ENCODE peak calls at places on chromosomes 6 and 20, in four cellular contexts. One of them, this sample, is unnamed.

GRCh38 chr6:18640754-18641153 is 253.6 kb downstream of the RNF144B start:
- DNase-seq in DMS 273 treated with DMSO at 0.1 percent for 48 hours: no peak
- DNase-seq in GM06990: no peak
- DNase-seq in aorta: no peak
- DNase-seq in this sample: no peak

GRCh38 chr20:49543071-49543857 is 24.7 kb downstream of the PTGIS start:
- DNase-seq in DMS 273 treated with DMSO at 0.1 percent for 48 hours: no peak
- DNase-seq in GM06990: no peak
- DNase-seq in aorta: no peak
- DNase-seq in this sample: no peak

GRCh38 chr6:123547216-123547978 is 89.4 kb downstream of the TRDN start:
- DNase-seq in DMS 273 treated with DMSO at 0.1 percent for 48 hours: no peak
- DNase-seq in GM06990: no peak
- DNase-seq in aorta: no peak
- DNase-seq in this sample: no peak

GRCh38 chr6:8644306-8644705 is 209.0 kb upstream of the SLC35B3 start:
- DNase-seq in DMS 273 treated with DMSO at 0.1 percent for 48 hours: no peak
- DNase-seq in GM06990: no peak
- DNase-seq in aorta: no peak
- DNase-seq in this sample: no peak

GRCh38 chr6:106642476-106642875 is 13.1 kb downstream of the QRSL1 start:
- DNase-seq in DMS 273 treated with DMSO at 0.1 percent for 48 hours: no peak
- DNase-seq in GM06990: no peak
- DNase-seq in aorta: no peak
- DNase-seq in this sample: no peak

GRCh38 chr6:168030881-168031280 is 33.4 kb downstream of the KIF25 start:
- DNase-seq in DMS 273 treated with DMSO at 0.1 percent for 48 hours: no peak
- DNase-seq in GM06990: no peak
- DNase-seq in aorta: no peak
- DNase-seq in this sample: no peak

GRCh38 chr6:32255212-32256153 is 31.6 kb upstream of the NOTCH4 start:
- DNase-seq in DMS 273 treated with DMSO at 0.1 percent for 48 hours: no peak
- DNase-seq in GM06990: peak; percentile 52
- DNase-seq in aorta: peak; percentile 90
- DNase-seq in this sample: peak; percentile 68

GRCh38 chr6:129502261-129502660 is 207.7 kb downstream of the ARHGAP18 start:
- DNase-seq in DMS 273 treated with DMSO at 0.1 percent for 48 hours: no peak
- DNase-seq in GM06990: no peak
- DNase-seq in aorta: no peak
- DNase-seq in this sample: no peak

GRCh38 chr20:51340451-51340840 is 202.1 kb downstream of the NFATC2 start:
- DNase-seq in DMS 273 treated with DMSO at 0.1 percent for 48 hours: no peak
- DNase-seq in GM06990: no peak
- DNase-seq in aorta: no peak
- DNase-seq in this sample: no peak

GRCh38 chr6:139594333-139594965 is 220.0 kb upstream of the CITED2 start:
- DNase-seq in DMS 273 treated with DMSO at 0.1 percent for 48 hours: no peak
- DNase-seq in GM06990: no peak
- DNase-seq in aorta: no peak
- DNase-seq in this sample: no peak

GRCh38 chr6:1771324-1771723 is 161.6 kb downstream of the FOXC1 start:
- DNase-seq in DMS 273 treated with DMSO at 0.1 percent for 48 hours: no peak
- DNase-seq in GM06990: no peak
- DNase-seq in aorta: no peak
- DNase-seq in this sample: no peak

GRCh38 chr20:8385247-8385646 is 253.2 kb downstream of the PLCB1 start:
- DNase-seq in DMS 273 treated with DMSO at 0.1 percent for 48 hours: peak; percentile 78
- DNase-seq in GM06990: no peak
- DNase-seq in aorta: no peak
- DNase-seq in this sample: no peak

GRCh38 chr20:6604179-6604578 is 163.3 kb upstream of the BMP2 start:
- DNase-seq in DMS 273 treated with DMSO at 0.1 percent for 48 hours: no peak
- DNase-seq in GM06990: no peak
- DNase-seq in aorta: no peak
- DNase-seq in this sample: no peak

GRCh38 chr6:52361347-52361944 is 505 bp upstream of the PAQR8 start:
- DNase-seq in DMS 273 treated with DMSO at 0.1 percent for 48 hours: no peak
- DNase-seq in GM06990: peak; percentile 32
- DNase-seq in aorta: no peak
- DNase-seq in this sample: peak; percentile 49

GRCh38 chr20:46626799-46627198 is 24.5 kb downstream of the SLC13A3 start:
- DNase-seq in DMS 273 treated with DMSO at 0.1 percent for 48 hours: no peak
- DNase-seq in GM06990: no peak
- DNase-seq in aorta: no peak
- DNase-seq in this sample: no peak

GRCh38 chr20:33299111-33299603 is 16.1 kb downstream of the BPIFB1 start:
- DNase-seq in DMS 273 treated with DMSO at 0.1 percent for 48 hours: peak; percentile 26
- DNase-seq in GM06990: peak; percentile 59
- DNase-seq in aorta: peak; percentile 88
- DNase-seq in this sample: peak; percentile 76

GRCh38 chr6:129661478-129662405 is 48.2 kb downstream of the ARHGAP18 start:
- DNase-seq in DMS 273 treated with DMSO at 0.1 percent for 48 hours: no peak
- DNase-seq in GM06990: peak; percentile 32
- DNase-seq in aorta: no peak
- DNase-seq in this sample: no peak

GRCh38 chr6:41343641-41344187 is 8.3 kb downstream of the NCR2 start:
- DNase-seq in DMS 273 treated with DMSO at 0.1 percent for 48 hours: no peak
- DNase-seq in GM06990: no peak
- DNase-seq in aorta: no peak
- DNase-seq in this sample: no peak

GRCh38 chr6:109308018-109308492 is 74.2 kb downstream of the CD164 start:
- DNase-seq in DMS 273 treated with DMSO at 0.1 percent for 48 hours: no peak
- DNase-seq in GM06990: no peak
- DNase-seq in aorta: peak; percentile 86
- DNase-seq in this sample: peak; percentile 55

GRCh38 chr6:118812972-118813371 is 81.0 kb upstream of the ASF1A start:
- DNase-seq in DMS 273 treated with DMSO at 0.1 percent for 48 hours: no peak
- DNase-seq in GM06990: no peak
- DNase-seq in aorta: no peak
- DNase-seq in this sample: no peak

GRCh38 chr6:139194740-139195139 is 59.9 kb downstream of the HECA start:
- DNase-seq in DMS 273 treated with DMSO at 0.1 percent for 48 hours: no peak
- DNase-seq in GM06990: no peak
- DNase-seq in aorta: no peak
- DNase-seq in this sample: no peak

GRCh38 chr6:6678811-6679210 is 90.3 kb downstream of the LY86 start:
- DNase-seq in DMS 273 treated with DMSO at 0.1 percent for 48 hours: no peak
- DNase-seq in GM06990: no peak
- DNase-seq in aorta: no peak
- DNase-seq in this sample: no peak

GRCh38 chr6:133961831-133962230 is 8.8 kb downstream of the TBPL1 start:
- DNase-seq in DMS 273 treated with DMSO at 0.1 percent for 48 hours: no peak
- DNase-seq in GM06990: no peak
- DNase-seq in aorta: no peak
- DNase-seq in this sample: no peak

GRCh38 chr6:37054580-37054979 is 49.1 kb downstream of the FGD2 start:
- DNase-seq in DMS 273 treated with DMSO at 0.1 percent for 48 hours: no peak
- DNase-seq in GM06990: no peak
- DNase-seq in aorta: no peak
- DNase-seq in this sample: no peak

GRCh38 chr6:106600329-106600728 is 29.0 kb downstream of the RTN4IP1 start:
- DNase-seq in DMS 273 treated with DMSO at 0.1 percent for 48 hours: no peak
- DNase-seq in GM06990: no peak
- DNase-seq in aorta: no peak
- DNase-seq in this sample: no peak

GRCh38 chr20:18724077-18724476 is 89.5 kb upstream of the SCP2D1 start:
- DNase-seq in DMS 273 treated with DMSO at 0.1 percent for 48 hours: no peak
- DNase-seq in GM06990: no peak
- DNase-seq in aorta: no peak
- DNase-seq in this sample: no peak

GRCh38 chr6:108947114-108947854 is 99.1 kb downstream of the ARMC2 start:
- DNase-seq in DMS 273 treated with DMSO at 0.1 percent for 48 hours: peak; percentile 91
- DNase-seq in GM06990: no peak
- DNase-seq in aorta: no peak
- DNase-seq in this sample: no peak

GRCh38 chr20:24935786-24936525 is 13.1 kb upstream of the CST7 start:
- DNase-seq in DMS 273 treated with DMSO at 0.1 percent for 48 hours: no peak
- DNase-seq in GM06990: no peak
- DNase-seq in aorta: no peak
- DNase-seq in this sample: peak; percentile 8

GRCh38 chr6:105135907-105136432 is 43.8 kb downstream of the POPDC3 start:
- DNase-seq in DMS 273 treated with DMSO at 0.1 percent for 48 hours: no peak
- DNase-seq in GM06990: no peak
- DNase-seq in aorta: no peak
- DNase-seq in this sample: no peak

GRCh38 chr20:54123587-54124180 is 50.1 kb downstream of the CYP24A1 start:
- DNase-seq in DMS 273 treated with DMSO at 0.1 percent for 48 hours: no peak
- DNase-seq in GM06990: no peak
- DNase-seq in aorta: no peak
- DNase-seq in this sample: peak; percentile 80

GRCh38 chr20:49890651-49891361 is 24.5 kb downstream of the SPATA2 start:
- DNase-seq in DMS 273 treated with DMSO at 0.1 percent for 48 hours: no peak
- DNase-seq in GM06990: no peak
- DNase-seq in aorta: peak; percentile 73
- DNase-seq in this sample: peak; percentile 64

GRCh38 chr6:41781302-41781711 is 725 bp downstream of the PRICKLE4 start:
- DNase-seq in DMS 273 treated with DMSO at 0.1 percent for 48 hours: no peak
- DNase-seq in GM06990: no peak
- DNase-seq in aorta: no peak
- DNase-seq in this sample: peak; percentile 72

GRCh38 chr6:137724495-137725211 is 142.4 kb upstream of the TNFAIP3 start:
- DNase-seq in DMS 273 treated with DMSO at 0.1 percent for 48 hours: no peak
- DNase-seq in GM06990: no peak
- DNase-seq in aorta: no peak
- DNase-seq in this sample: peak; percentile 64

GRCh38 chr6:53792016-53792415 is 2.8 kb upstream of the LRRC1 start:
- DNase-seq in DMS 273 treated with DMSO at 0.1 percent for 48 hours: no peak
- DNase-seq in GM06990: no peak
- DNase-seq in aorta: no peak
- DNase-seq in this sample: no peak

GRCh38 chr6:50353603-50354002 is 303.9 kb upstream of the DEFB112 start:
- DNase-seq in DMS 273 treated with DMSO at 0.1 percent for 48 hours: no peak
- DNase-seq in GM06990: no peak
- DNase-seq in aorta: no peak
- DNase-seq in this sample: no peak